ENCODE peak calls at places on chromosome 6, in four cellular contexts. One of them, this sample, is unnamed.

GRCh38 chr6:48615041-48615440 is 504.0 kb upstream of the PTCHD4 start:
- DNase-seq in GM23338: no peak
- DNase-seq in WTC11: no peak
- DNase-seq in activated T-helper 1 cell treated with anti-CD3 and anti-CD28 coated beads, Interleukin-2, amount 50 U/mL, for 16 hours: no peak
- DNase-seq in this sample: no peak

GRCh38 chr6:140071115-140071514 is 696.7 kb upstream of the CITED2 start:
- DNase-seq in GM23338: no peak
- DNase-seq in WTC11: no peak
- DNase-seq in activated T-helper 1 cell treated with anti-CD3 and anti-CD28 coated beads, Interleukin-2, amount 50 U/mL, for 16 hours: no peak
- DNase-seq in this sample: no peak

GRCh38 chr6:6803180-6803978 is 214.9 kb downstream of the LY86 start:
- DNase-seq in GM23338: no peak
- DNase-seq in WTC11: no peak
- DNase-seq in activated T-helper 1 cell treated with anti-CD3 and anti-CD28 coated beads, Interleukin-2, amount 50 U/mL, for 16 hours: no peak
- DNase-seq in this sample: no peak

GRCh38 chr6:24930386-24930785 is 5.4 kb downstream of the RIPOR2 start:
- DNase-seq in GM23338: no peak
- DNase-seq in WTC11: no peak
- DNase-seq in activated T-helper 1 cell treated with anti-CD3 and anti-CD28 coated beads, Interleukin-2, amount 50 U/mL, for 16 hours: no peak
- DNase-seq in this sample: no peak

GRCh38 chr6:166999845-167000253 is 652 bp downstream of the CEP43 start:
- DNase-seq in GM23338: peak; percentile 69
- DNase-seq in WTC11: no peak
- DNase-seq in activated T-helper 1 cell treated with anti-CD3 and anti-CD28 coated beads, Interleukin-2, amount 50 U/mL, for 16 hours: no peak
- DNase-seq in this sample: no peak

GRCh38 chr6:11869656-11870340 is 91.2 kb upstream of the ADTRP start:
- DNase-seq in GM23338: peak; percentile 10
- DNase-seq in WTC11: no peak
- DNase-seq in activated T-helper 1 cell treated with anti-CD3 and anti-CD28 coated beads, Interleukin-2, amount 50 U/mL, for 16 hours: no peak
- DNase-seq in this sample: no peak

GRCh38 chr6:170160031-170160627 is 130.7 kb downstream of the DLL1 start:
- DNase-seq in GM23338: no peak
- DNase-seq in WTC11: peak; percentile 44
- DNase-seq in activated T-helper 1 cell treated with anti-CD3 and anti-CD28 coated beads, Interleukin-2, amount 50 U/mL, for 16 hours: no peak
- DNase-seq in this sample: no peak

GRCh38 chr6:52260634-52261033 is 16.3 kb upstream of the IL17F start:
- DNase-seq in GM23338: no peak
- DNase-seq in WTC11: no peak
- DNase-seq in activated T-helper 1 cell treated with anti-CD3 and anti-CD28 coated beads, Interleukin-2, amount 50 U/mL, for 16 hours: no peak
- DNase-seq in this sample: no peak